ENCODE peak calls at places on chromosome 13, in five cellular contexts. U is psoas muscle, M is tibial nerve, D is pancreas, Q is GM23248. I is an unnamed sample. For H3K4me1, the result is how much of the 10 kb centered on the place peaks cover.

GRCh38 chr13:40639226-40639681 is 27.2 kb downstream of the FOXO1 start:
- DNase-seq in U (no peak), M (no peak), D (no peak), Q (peak), I (no peak)

GRCh38 chr13:35720290-35720689 is 243.8 kb upstream of the MAB21L1 start:
- DNase-seq in U (no peak), M (no peak), D (no peak), Q (no peak), I (no peak)

GRCh38 chr13:84607614-84608013 is 725.3 kb upstream of the SLITRK1 start:
- DNase-seq in U (no peak), M (peak), D (no peak), Q (peak), I (no peak)

GRCh38 chr13:108911807-108912206 is 282.4 kb downstream of the MYO16 start:
- DNase-seq in U (no peak), M (no peak), D (no peak), Q (no peak), I (no peak)

GRCh38 chr13:74452176-74452575 is 318.0 kb upstream of the KLF12 start:
- DNase-seq in U (no peak), M (no peak), D (no peak), Q (no peak), I (no peak)

GRCh38 chr13:23987331-23987730 is 90.0 kb upstream of the C1QTNF9B start:
- DNase-seq in U (no peak), M (no peak), D (no peak), Q (peak), I (no peak)

GRCh38 chr13:34410653-34411052 is 531.4 kb upstream of the NBEA start:
- DNase-seq in U (no peak), M (no peak), D (no peak), Q (no peak), I (no peak)

GRCh38 chr13:44300895-44301638 is 72.6 kb upstream of the SERP2 start:
- DNase-seq in U (peak), M (no peak), D (no peak), Q (peak), I (no peak)

GRCh38 chr13:37869756-37870488 is at the start of gene TRPC4:
- DNase-seq in U (peak), M (no peak), D (peak), Q (peak), I (no peak)

GRCh38 chr13:49779721-49780120 is 12.8 kb downstream of the KPNA3 start:
- DNase-seq in U (no peak), M (no peak), D (no peak), Q (no peak), I (no peak)

GRCh38 chr13:49781791-49782190 is 10.7 kb downstream of the KPNA3 start:
- DNase-seq in U (no peak), M (no peak), D (no peak), Q (no peak), I (no peak)

GRCh38 chr13:49783865-49784264 is 8.6 kb downstream of the KPNA3 start:
- DNase-seq in U (no peak), M (no peak), D (no peak), Q (no peak), I (no peak)

GRCh38 chr13:49784886-49785570 is 7.5 kb downstream of the KPNA3 start:
- DNase-seq in U (no peak), M (no peak), D (no peak), Q (peak), I (no peak)

DNA sequence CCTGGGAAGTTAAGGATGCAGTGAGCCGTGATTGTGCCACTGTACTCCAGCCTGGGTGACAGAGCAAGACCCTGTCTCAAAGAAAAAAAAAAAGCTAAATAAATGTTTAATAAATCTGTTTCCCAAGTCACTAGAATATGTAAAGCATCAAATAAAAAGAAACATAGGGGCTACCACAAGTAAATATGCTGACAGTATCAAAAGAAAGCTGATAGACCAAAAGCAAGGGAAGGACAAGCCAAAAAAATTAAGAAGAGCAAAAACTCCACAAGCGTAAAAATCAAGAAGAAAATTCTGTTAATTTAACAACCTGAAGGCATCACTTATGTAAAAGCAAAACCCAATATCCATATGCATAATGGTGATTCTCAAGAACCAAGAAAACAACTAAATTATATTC is 9.7 kb downstream of the KPNA3 start:
- DNase-seq in U (no peak), M (no peak), D (no peak), Q (no peak), I (no peak)
- H3K4me1 ChIP-seq in U (half or more), M (under half), D (under half), Q (under half), I (under half)

DNA sequence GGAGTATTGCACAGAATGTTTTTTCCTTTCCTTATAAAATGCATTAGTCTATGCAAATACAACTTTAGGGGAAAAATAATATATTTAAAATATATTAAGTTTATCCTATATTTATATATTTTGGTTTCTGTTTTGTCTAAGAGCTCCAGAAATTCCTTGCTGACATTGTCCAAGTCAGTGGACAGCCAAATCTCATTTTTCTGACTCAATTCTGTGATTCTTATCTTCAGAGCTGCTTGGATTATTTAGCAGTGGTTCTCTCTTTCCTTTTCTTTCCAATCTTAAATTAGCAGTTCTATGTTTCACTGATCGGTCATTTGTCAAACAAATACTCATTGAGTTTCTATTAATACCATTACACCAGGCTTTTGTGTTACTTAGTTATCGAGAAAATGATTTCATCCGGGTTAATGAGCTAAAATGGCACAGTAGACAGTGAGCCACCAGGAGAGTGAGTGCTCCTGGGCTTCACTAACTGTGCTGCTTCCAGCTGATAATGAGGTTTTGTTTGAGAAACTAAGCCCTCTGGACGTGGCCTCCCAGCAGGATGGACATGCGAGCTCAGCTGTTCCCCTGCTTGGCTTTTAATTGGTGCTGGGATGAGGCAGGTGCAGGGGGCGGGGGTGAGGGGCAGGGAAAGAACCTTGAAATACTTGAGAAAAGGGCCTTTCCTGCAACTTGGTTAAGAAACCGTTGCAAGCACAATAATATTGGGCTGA is 44.0 kb downstream of the ATP11A start:
- DNase-seq in U (no peak), M (no peak), D (no peak), Q (no peak), I (no peak)
- H3K4me1 ChIP-seq in U (under half), M (under half), D (under half), Q (under half), I (under half)

GRCh38 chr13:27133889-27134288 is 37.7 kb downstream of the USP12 start:
- DNase-seq in U (no peak), M (no peak), D (no peak), Q (no peak), I (no peak)
- H3K4me1 ChIP-seq in U (half or more), M (under half), D (under half), Q (under half), I (under half)

GRCh38 chr13:46572758-46573384 is 19.9 kb downstream of the LRCH1 start:
- DNase-seq in U (no peak), M (no peak), D (no peak), Q (no peak), I (no peak)

GRCh38 chr13:46577656-46578589 is 25.0 kb downstream of the LRCH1 start:
- DNase-seq in U (no peak), M (no peak), D (no peak), Q (peak), I (no peak)

GRCh38 chr13:46575843-46576242 is 22.9 kb downstream of the LRCH1 start:
- DNase-seq in U (no peak), M (no peak), D (no peak), Q (peak), I (no peak)

GRCh38 chr13:46578590-46578975 is 25.6 kb downstream of the LRCH1 start:
- DNase-seq in U (no peak), M (no peak), D (no peak), Q (no peak), I (no peak)

GRCh38 chr13:46575321-46575721 is 22.4 kb downstream of the LRCH1 start:
- DNase-seq in U (no peak), M (no peak), D (no peak), Q (peak), I (no peak)
- H3K4me1 ChIP-seq in U (under half), M (under half), D (under half), Q (under half), I (under half)

GRCh38 chr13:114068723-114069322 is 63.6 kb downstream of the RASA3 start:
- DNase-seq in U (peak), M (peak), D (peak), Q (peak), I (no peak)
- H3K4me1 ChIP-seq in U (under half), M (under half), D (under half), Q (under half), I (half or more)

GRCh38 chr13:50081899-50082425 is 66.7 kb downstream of the KCNRG start:
- DNase-seq in U (peak), M (peak), D (peak), Q (peak), I (peak)
- H3K4me1 ChIP-seq in U (under half), M (under half), D (under half), Q (under half), I (under half)

GRCh38 chr13:110910013-110910890 is 4.6 kb downstream of the ANKRD10 start:
- DNase-seq in U (no peak), M (no peak), D (no peak), Q (no peak), I (no peak)
- H3K4me1 ChIP-seq in U (half or more), M (under half), D (under half), Q (under half), I (under half)

GRCh38 chr13:45773236-45773635 is 71.1 kb downstream of the CBY2 start:
- DNase-seq in U (no peak), M (no peak), D (no peak), Q (peak), I (no peak)

GRCh38 chr13:45773944-45774343 is 71.8 kb downstream of the CBY2 start:
- DNase-seq in U (no peak), M (no peak), D (no peak), Q (no peak), I (no peak)

GRCh38 chr13:45768668-45769067 is 66.5 kb downstream of the CBY2 start:
- DNase-seq in U (no peak), M (no peak), D (no peak), Q (no peak), I (no peak)

GRCh38 chr13:45769072-45769471 is 67.0 kb downstream of the CBY2 start:
- DNase-seq in U (no peak), M (no peak), D (no peak), Q (no peak), I (no peak)

DNA sequence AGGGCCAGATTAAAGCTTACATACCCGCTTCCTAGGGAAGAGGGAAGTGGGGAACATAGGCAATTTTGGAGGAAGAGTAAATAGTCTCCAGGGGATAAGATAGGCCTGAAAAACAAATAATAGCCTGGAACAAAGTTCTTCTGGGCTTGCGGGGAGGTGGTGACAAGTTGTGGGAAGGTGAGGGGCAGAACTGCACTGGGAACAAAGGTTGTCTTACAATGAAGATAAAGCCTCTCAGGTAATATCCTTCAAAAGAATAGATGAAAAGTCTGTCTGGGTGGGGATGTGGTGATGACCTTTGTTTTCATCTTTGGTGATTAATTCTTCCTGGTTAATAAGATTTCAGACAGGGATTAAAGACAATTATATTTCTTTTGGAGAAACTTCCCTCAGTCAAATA is 68.8 kb downstream of the CBY2 start:
- DNase-seq in U (no peak), M (no peak), D (no peak), Q (no peak), I (no peak)
- H3K4me1 ChIP-seq in U (under half), M (under half), D (under half), Q (under half), I (under half)

DNA sequence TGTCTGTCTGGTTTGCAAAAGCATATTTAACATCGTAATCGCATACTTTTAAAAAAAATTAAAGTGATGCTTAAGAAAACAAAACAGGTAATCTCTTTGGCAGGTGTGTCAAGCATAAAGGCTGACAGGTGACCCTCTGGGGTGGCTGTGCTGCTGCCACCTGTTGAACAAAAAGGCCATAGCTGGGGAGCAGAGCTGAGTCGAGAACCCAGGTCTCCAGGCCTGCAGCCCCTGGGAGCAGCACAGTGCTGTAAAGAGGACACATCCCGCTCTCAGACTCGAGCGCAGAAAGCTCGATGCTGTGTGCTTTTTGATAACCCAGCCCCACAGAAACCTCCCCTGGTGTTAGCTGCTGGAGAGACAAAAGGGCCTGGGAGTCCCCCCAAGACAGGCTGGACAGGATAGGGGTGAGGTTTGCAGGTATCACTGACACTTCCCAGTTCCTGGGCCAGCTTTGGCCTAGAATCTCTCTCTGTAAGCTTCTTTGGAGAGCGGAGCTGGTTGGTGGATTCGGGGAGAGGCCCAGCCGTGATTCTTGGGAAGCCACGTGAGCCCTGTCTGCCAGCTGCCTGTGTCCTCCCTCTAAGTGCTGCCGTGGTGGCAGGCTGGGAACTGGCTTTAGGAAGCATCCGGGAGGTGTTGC is 66.9 kb downstream of the C13orf42 start:
- DNase-seq in U (no peak), M (no peak), D (no peak), Q (no peak), I (no peak)
- H3K4me1 ChIP-seq in U (under half), M (under half), D (under half), Q (under half), I (under half)

GRCh38 chr13:95156208-95156607 is 145.0 kb downstream of the ABCC4 start:
- DNase-seq in U (no peak), M (no peak), D (no peak), Q (peak), I (no peak)

GRCh38 chr13:95155504-95155903 is 145.7 kb downstream of the ABCC4 start:
- DNase-seq in U (no peak), M (no peak), D (no peak), Q (no peak), I (no peak)

GRCh38 chr13:95155093-95155492 is 146.2 kb downstream of the ABCC4 start:
- DNase-seq in U (no peak), M (no peak), D (no peak), Q (no peak), I (no peak)

GRCh38 chr13:95154441-95154886 is 146.8 kb downstream of the ABCC4 start:
- DNase-seq in U (no peak), M (no peak), D (no peak), Q (peak), I (no peak)

DNA sequence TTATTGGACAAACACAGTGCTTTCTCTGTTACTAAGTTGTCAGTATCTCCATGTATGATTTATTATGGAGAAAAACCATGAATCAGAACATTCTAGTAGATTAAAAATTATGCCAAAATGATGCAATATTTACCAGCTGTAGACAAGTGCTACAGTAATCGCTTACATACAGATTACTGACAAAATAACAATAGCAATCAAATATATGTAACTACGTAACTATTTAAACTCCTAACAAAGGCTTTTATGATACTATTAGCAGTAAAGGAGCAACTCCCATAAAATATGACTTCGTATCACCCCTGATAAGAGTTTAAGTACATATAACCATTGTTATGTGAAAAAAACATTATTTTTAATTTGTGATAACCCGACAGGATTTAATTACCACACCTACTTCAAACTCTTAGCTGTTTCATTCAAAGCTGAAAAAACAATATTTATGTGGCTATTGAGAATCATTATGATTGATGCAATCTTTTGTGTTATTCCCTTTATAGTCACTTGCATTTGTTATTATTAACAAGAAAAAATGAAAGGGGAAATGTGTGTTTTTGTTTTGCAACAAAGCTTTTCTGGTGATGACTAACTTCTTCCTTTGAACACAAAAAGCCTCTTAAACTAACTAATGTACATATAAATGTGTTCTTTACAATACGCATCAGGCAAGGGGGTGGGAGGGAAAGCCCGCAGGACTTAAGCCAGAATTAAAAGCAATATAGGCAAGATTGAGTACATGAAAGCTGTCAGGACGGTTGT is 147.4 kb downstream of the ABCC4 start:
- DNase-seq in U (no peak), M (no peak), D (no peak), Q (peak), I (no peak)
- H3K4me1 ChIP-seq in U (under half), M (under half), D (under half), Q (under half), I (under half)

I was measured in effector memory CD4-positive, alpha-beta T cell.